ENCODE peak calls at places on chromosomes 7 and 10, in four cellular contexts. V, I, C and M are unnamed samples.

GRCh38 chr7:70456729-70457128 is 675.2 kb upstream of the GALNT17 start:
- DNase-seq in V (no peak), I (no peak), C (no peak), M (no peak)

GRCh38 chr7:96414931-96415292 is 93.0 kb upstream of the SLC25A13 start:
- DNase-seq in V (peak; percentile 13), I (peak; percentile 65), C (no peak), M (peak; percentile 34)

GRCh38 chr10:110789604-110790428 is 81.9 kb upstream of the PDCD4 start:
- DNase-seq in V (no peak), I (no peak), C (no peak), M (no peak)

GRCh38 chr7:124761164-124761715 is 4.4 kb downstream of the GPR37 start:
- DNase-seq in V (no peak), I (no peak), C (no peak), M (no peak)

GRCh38 chr7:151863386-151864079 is 13.4 kb downstream of the PRKAG2 start:
- DNase-seq in V (no peak), I (peak; percentile 59), C (no peak), M (no peak)

GRCh38 chr7:106542550-106543220 is 118.3 kb downstream of the CCDC71L start:
- DNase-seq in V (peak; percentile 77), I (peak; percentile 72), C (peak; percentile 33), M (peak; percentile 31)

GRCh38 chr10:16777473-16778370 is 39.5 kb downstream of the RSU1 start:
- DNase-seq in V (peak; percentile 19), I (peak; percentile 49), C (no peak), M (no peak)

GRCh38 chr10:45354261-45354660 is 19.8 kb upstream of the ALOX5 start:
- DNase-seq in V (no peak), I (no peak), C (no peak), M (no peak)

GRCh38 chr10:70296406-70296899 is 12.6 kb upstream of the NPFFR1 start:
- DNase-seq in V (peak; percentile 44), I (peak; percentile 51), C (peak; percentile 78), M (no peak)

GRCh38 chr10:34275626-34276025 is 539.5 kb downstream of the PARD3 start:
- DNase-seq in V (no peak), I (no peak), C (no peak), M (no peak)

GRCh38 chr10:114996542-114996941 is 58.5 kb downstream of the TRUB1 start:
- DNase-seq in V (no peak), I (no peak), C (no peak), M (no peak)

GRCh38 chr10:4191894-4192293 is 406.9 kb upstream of the KLF6 start:
- DNase-seq in V (no peak), I (no peak), C (no peak), M (no peak)

GRCh38 chr7:79084423-79084822 is 369.0 kb downstream of the MAGI2 start:
- DNase-seq in V (no peak), I (no peak), C (no peak), M (no peak)

GRCh38 chr10:7610651-7611389 is 55.9 kb downstream of the ITIH5 start:
- DNase-seq in V (peak; percentile 7), I (no peak), C (no peak), M (no peak)

GRCh38 chr10:116418394-116418793 is 9.3 kb upstream of the PNLIPRP3 start:
- DNase-seq in V (no peak), I (no peak), C (no peak), M (no peak)

GRCh38 chr7:125504848-125505247 is 575.2 kb upstream of the POT1 start:
- DNase-seq in V (no peak), I (no peak), C (no peak), M (no peak)

GRCh38 chr7:149229526-149229925 is 9.9 kb upstream of the ZNF212 start:
- DNase-seq in V (no peak), I (no peak), C (no peak), M (no peak)

GRCh38 chr7:83611776-83612175 is 37.2 kb downstream of the SEMA3E start:
- DNase-seq in V (no peak), I (no peak), C (no peak), M (no peak)

GRCh38 chr7:128876586-128876977 is 13.9 kb downstream of the ATP6V1F start:
- DNase-seq in V (no peak), I (no peak), C (no peak), M (no peak)

GRCh38 chr10:71423936-71424335 is 27.2 kb downstream of the CDH23 start:
- DNase-seq in V (no peak), I (peak; percentile 21), C (no peak), M (no peak)

GRCh38 chr7:14457567-14458453 is 444.7 kb downstream of the DGKB start:
- DNase-seq in V (peak; percentile 83), I (peak; percentile 73), C (peak; percentile 34), M (peak; percentile 67)

GRCh38 chr7:85030893-85031292 is 156.0 kb downstream of the SEMA3D start:
- DNase-seq in V (peak; percentile 26), I (no peak), C (no peak), M (no peak)

GRCh38 chr7:158759749-158760444 is 55.3 kb upstream of the NCAPG2 start:
- DNase-seq in V (no peak), I (no peak), C (no peak), M (no peak)

GRCh38 chr10:8778713-8779112 is 724.2 kb downstream of the GATA3 start:
- DNase-seq in V (no peak), I (no peak), C (no peak), M (no peak)

GRCh38 chr10:33542747-33543505 is 208.5 kb upstream of the NRP1 start:
- DNase-seq in V (no peak), I (no peak), C (no peak), M (no peak)

GRCh38 chr10:73168486-73168844 is 546 bp downstream of the FAM149B1 start:
- DNase-seq in V (no peak), I (no peak), C (no peak), M (no peak)

GRCh38 chr10:42801135-42801534 is 18.5 kb downstream of the BMS1 start:
- DNase-seq in V (no peak), I (no peak), C (no peak), M (no peak)

GRCh38 chr7:114085313-114085591 is 166.4 kb upstream of the PPP1R3A start:
- DNase-seq in V (no peak), I (no peak), C (no peak), M (no peak)
- H3K27ac ChIP-seq in V (no peak overlapping the region), I (peak overlapping the region; percentile 97), C (peak overlapping the region; percentile 84), M (peak overlapping the region; percentile 91)

GRCh38 chr10:63707254-63707910 is 186.2 kb downstream of the REEP3 start:
- DNase-seq in V (peak; percentile 98), I (no peak), C (no peak), M (peak; percentile 56)
- TF ChIP-seq POLR2A in V (no peak), I (no peak), C (no peak), M (no peak)

DNA sequence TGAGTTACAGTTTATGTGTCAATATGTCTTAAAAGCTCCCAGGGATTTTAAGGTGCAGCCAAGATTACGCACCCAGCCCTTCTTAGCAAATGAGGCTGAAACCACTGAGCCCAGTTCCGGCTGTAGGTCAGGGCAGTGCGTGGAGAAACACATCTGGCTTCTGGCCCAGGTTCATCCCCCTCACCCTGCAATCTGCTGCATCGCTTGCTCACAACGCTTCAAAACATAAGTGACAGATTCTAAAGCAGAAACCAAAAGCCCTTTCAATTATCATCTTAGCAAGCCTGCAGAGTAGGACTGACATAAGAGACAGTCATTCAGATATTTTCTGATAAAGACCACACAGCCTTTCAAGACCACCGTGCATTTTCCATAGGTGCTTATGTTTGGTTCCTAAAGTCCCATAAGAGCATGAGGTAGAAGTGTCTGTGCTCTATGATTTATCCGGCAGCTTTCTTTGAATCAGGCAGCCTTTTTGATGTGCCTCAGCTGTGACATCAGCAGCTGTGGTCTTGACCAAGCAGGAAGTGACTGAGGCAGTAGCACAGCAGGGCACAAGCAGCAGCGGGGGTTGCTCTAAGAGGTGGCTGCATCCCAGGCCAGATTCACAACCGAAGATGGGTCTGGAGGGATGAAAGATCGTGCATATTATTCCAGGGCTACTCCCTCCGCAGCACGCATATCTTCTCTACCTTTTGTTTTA is 72.1 kb upstream of the LYZL2 start:
- DNase-seq in V (no peak), I (no peak), C (no peak), M (no peak)
- H3K27ac ChIP-seq in V (no peak overlapping the region), I (no peak overlapping the region), C (peak overlapping the region; percentile 75), M (peak overlapping the region; percentile 38)

GRCh38 chr7:100022621-100023020 is 7.2 kb downstream of the ZKSCAN1 start:
- DNase-seq in V (no peak), I (peak; percentile 90), C (no peak), M (peak; percentile 96)

GRCh38 chr7:100023526-100023925 is 8.1 kb downstream of the ZKSCAN1 start:
- DNase-seq in V (no peak), I (no peak), C (no peak), M (peak; percentile 59)

GRCh38 chr7:100024020-100024619 is 8.7 kb downstream of the ZKSCAN1 start:
- DNase-seq in V (no peak), I (peak; percentile 91), C (no peak), M (no peak)

GRCh38 chr7:100029591-100029990 is 14.2 kb downstream of the ZKSCAN1 start:
- DNase-seq in V (no peak), I (no peak), C (no peak), M (no peak)

GRCh38 chr7:100027197-100027596 is 11.8 kb downstream of the ZKSCAN1 start:
- DNase-seq in V (no peak), I (no peak), C (no peak), M (no peak)
- TF ChIP-seq POLR2A in V (no peak), I (no peak), C (no peak), M (no peak)